ENCODE peak calls at places on chromosomes 6 and 20, in seven cellular contexts. Z is tibial nerve; X is GOT3; H is ovary; V is activated CD4-positive, CD25-positive, alpha-beta regulatory T cell treated with anti-CD3 and anti-CD28 coated beads, Interleukin-2, amount 50 U/mL, for 72 hours; E is stimulated activated naive B cell treated with anti-CD40 and anti-IgM and Interleukin-4, amounts not matched to agents 10 μg/mL and 1 μg/mL and 100 μg/mL, for 72 hours; O is ureter. U is an unnamed sample.

GRCh38 chr6:89941031-89941775 is 46.9 kb downstream of the GJA10 start:
- DNase-seq in Z (peak; percentile 56), X (no peak), H (peak; percentile 83), V (no peak), E (no peak), O (no peak), U (no peak)

GRCh38 chr20:17691758-17692157 is 8.0 kb upstream of the BANF2 start:
- DNase-seq in Z (no peak), X (no peak), H (no peak), V (no peak), E (no peak), O (no peak), U (no peak)

GRCh38 chr20:39190666-39191570 is 228.8 kb downstream of the DHX35 start:
- DNase-seq in Z (no peak), X (no peak), H (no peak), V (no peak), E (no peak), O (no peak), U (no peak)

GRCh38 chr6:52495859-52496396 is 75.8 kb downstream of the EFHC1 start:
- DNase-seq in Z (no peak), X (no peak), H (no peak), V (no peak), E (no peak), O (no peak), U (no peak)

GRCh38 chr6:5261545-5262109 is 314 bp downstream of the FARS2 start:
- DNase-seq in Z (no peak), X (no peak), H (no peak), V (no peak), E (no peak), O (no peak), U (no peak)

GRCh38 chr6:3157151-3157933 is at the start of gene TUBB2A:
- DNase-seq in Z (peak; percentile 82), X (peak; percentile 72), H (peak; percentile 90), V (peak; percentile 84), E (peak; percentile 72), O (peak; percentile 86), U (peak; percentile 87)

GRCh38 chr6:6875818-6876470 is 231.8 kb upstream of the RREB1 start:
- DNase-seq in Z (no peak), X (no peak), H (no peak), V (no peak), E (no peak), O (no peak), U (no peak)

GRCh38 chr20:37326666-37327065 is 19.3 kb upstream of the SRC start:
- DNase-seq in Z (no peak), X (no peak), H (no peak), V (no peak), E (no peak), O (no peak), U (no peak)

GRCh38 chr6:130409394-130410095 is 43.7 kb downstream of the TMEM200A start:
- DNase-seq in Z (no peak), X (no peak), H (no peak), V (no peak), E (no peak), O (no peak), U (no peak)

GRCh38 chr6:3571836-3572235 is 115.0 kb upstream of the SLC22A23 start:
- DNase-seq in Z (no peak), X (no peak), H (no peak), V (no peak), E (no peak), O (no peak), U (no peak)

GRCh38 chr6:34276881-34277762 is 28.3 kb upstream of the SMIM29 start:
- DNase-seq in Z (no peak), X (no peak), H (no peak), V (no peak), E (no peak), O (no peak), U (no peak)

GRCh38 chr20:25294459-25295385 is 46.8 kb downstream of the PYGB start:
- DNase-seq in Z (no peak), X (no peak), H (peak; percentile 63), V (peak; percentile 41), E (peak; percentile 25), O (no peak), U (peak; percentile 51)

GRCh38 chr6:108727966-108728730 is 120.1 kb upstream of the ARMC2 start:
- DNase-seq in Z (no peak), X (no peak), H (no peak), V (no peak), E (no peak), O (no peak), U (no peak)

GRCh38 chr6:13355043-13355945 is 27.0 kb upstream of the TBC1D7 start:
- DNase-seq in Z (no peak), X (no peak), H (no peak), V (no peak), E (no peak), O (no peak), U (no peak)

GRCh38 chr6:3616565-3617176 is 134.8 kb downstream of the PXDC1 start:
- DNase-seq in Z (no peak), X (no peak), H (no peak), V (no peak), E (no peak), O (peak; percentile 15), U (no peak)

GRCh38 chr6:1313755-1314503 is 2.0 kb downstream of the FOXQ1 start:
- DNase-seq in Z (no peak), X (no peak), H (no peak), V (peak; percentile 41), E (no peak), O (no peak), U (no peak)

GRCh38 chr20:41052742-41053419 is 24.3 kb downstream of the TOP1 start:
- DNase-seq in Z (peak; percentile 16), X (no peak), H (no peak), V (no peak), E (no peak), O (no peak), U (no peak)

GRCh38 chr20:46978871-46979536 is 84.4 kb downstream of the EYA2 start:
- DNase-seq in Z (no peak), X (no peak), H (no peak), V (no peak), E (no peak), O (no peak), U (no peak)

GRCh38 chr6:117840541-117840983 is 66.5 kb upstream of the SLC35F1 start:
- DNase-seq in Z (no peak), X (no peak), H (no peak), V (no peak), E (no peak), O (no peak), U (no peak)

GRCh38 chr6:156061958-156062661 is 606.5 kb upstream of the NOX3 start:
- DNase-seq in Z (peak; percentile 48), X (no peak), H (peak; percentile 44), V (no peak), E (no peak), O (no peak), U (no peak)

GRCh38 chr6:150179030-150179429 is 36.2 kb downstream of the PPP1R14C start:
- DNase-seq in Z (no peak), X (no peak), H (no peak), V (no peak), E (no peak), O (no peak), U (no peak)

GRCh38 chr6:155154158-155154830 is 109.5 kb upstream of the CLDN20 start:
- DNase-seq in Z (no peak), X (no peak), H (no peak), V (no peak), E (peak; percentile 15), O (no peak), U (no peak)

GRCh38 chr6:137705166-137706064 is 161.6 kb upstream of the TNFAIP3 start:
- DNase-seq in Z (peak; percentile 84), X (peak; percentile 7), H (peak; percentile 90), V (peak; percentile 74), E (peak; percentile 48), O (peak; percentile 63), U (peak; percentile 74)

GRCh38 chr20:15862178-15862577 is 711.1 kb downstream of the KIF16B start:
- DNase-seq in Z (no peak), X (no peak), H (no peak), V (no peak), E (no peak), O (no peak), U (no peak)

GRCh38 chr20:62985089-62985778 is 21.5 kb downstream of the BHLHE23 start:
- DNase-seq in Z (no peak), X (no peak), H (no peak), V (no peak), E (no peak), O (no peak), U (no peak)

GRCh38 chr6:83539678-83540077 is 27.3 kb downstream of the PRSS35 start:
- DNase-seq in Z (no peak), X (no peak), H (no peak), V (no peak), E (no peak), O (no peak), U (no peak)

GRCh38 chr6:112841553-112842337 is 494.6 kb downstream of the RFPL4B start:
- DNase-seq in Z (no peak), X (no peak), H (no peak), V (no peak), E (no peak), O (no peak), U (no peak)

GRCh38 chr20:32479012-32479411 is 106.1 kb downstream of the NOL4L start:
- DNase-seq in Z (no peak), X (no peak), H (no peak), V (no peak), E (no peak), O (no peak), U (no peak)

GRCh38 chr6:140078552-140079126 is 704.2 kb upstream of the CITED2 start:
- DNase-seq in Z (no peak), X (no peak), H (no peak), V (no peak), E (no peak), O (no peak), U (no peak)

GRCh38 chr20:44395183-44395962 is 39.9 kb downstream of the HNF4A start:
- DNase-seq in Z (no peak), X (no peak), H (no peak), V (no peak), E (no peak), O (no peak), U (no peak)

GRCh38 chr6:136086686-136087085 is 163.4 kb downstream of the MTFR2 start:
- DNase-seq in Z (no peak), X (no peak), H (no peak), V (no peak), E (no peak), O (no peak), U (no peak)

GRCh38 chr6:41756354-41756753 is 9.2 kb upstream of the PGC start:
- DNase-seq in Z (no peak), X (no peak), H (no peak), V (no peak), E (no peak), O (no peak), U (no peak)

GRCh38 chr20:64090165-64090564 is 6.0 kb upstream of the LKAAEAR1 start:
- DNase-seq in Z (no peak), X (no peak), H (no peak), V (no peak), E (no peak), O (no peak), U (no peak)